ENCODE peak calls at places on chromosome 19, in four cellular contexts. Q, D, X and E are unnamed samples.

GRCh38 chr19:1239420-1239795 is 1.6 kb upstream of the CBARP start:
- DNase-seq in X (no peak), Q (no peak), D (no peak), E (no peak)

GRCh38 chr19:50486823-50487515 is 10.3 kb upstream of the GARIN5A start:
- DNase-seq in Q (no peak), X (peak), D (peak), E (peak)

GRCh38 chr19:21878646-21879045 is 42.7 kb upstream of the ZNF43 start:
- DNase-seq in Q (no peak), X (no peak), D (no peak), E (no peak)

GRCh38 chr19:1624458-1624857 is 19.2 kb upstream of the UQCR11 start:
- DNase-seq in D (peak), X (no peak), Q (no peak), E (peak)

GRCh38 chr19:56671613-56671994 is at the start of gene ZNF835:
- DNase-seq in Q (no peak), X (no peak), D (peak), E (peak)

GRCh38 chr19:49843265-49843664 is 7.7 kb upstream of the PTOV1 start:
- DNase-seq in D (no peak), Q (no peak), X (no peak), E (no peak)

GRCh38 chr19:55973982-55974381 is 12.6 kb upstream of the NLRP5 start:
- DNase-seq in D (no peak), X (no peak), Q (no peak), E (no peak)

GRCh38 chr19:29810504-29810871 is 1.3 kb upstream of the CCNE1 start:
- DNase-seq in X (peak), D (peak), Q (peak), E (peak)

GRCh38 chr19:42386974-42387707 is 3.0 kb downstream of the CNFN start:
- DNase-seq in X (no peak), D (peak), Q (peak), E (peak)

GRCh38 chr19:13094771-13095392 is 7.8 kb downstream of the LYL1 start:
- DNase-seq in D (no peak), X (no peak), Q (no peak), E (no peak)

GRCh38 chr19:30360378-30361106 is 11.6 kb upstream of the ZNF536 start:
- DNase-seq in Q (no peak), X (no peak), D (no peak), E (no peak)

GRCh38 chr19:11267316-11268085 is 5.2 kb upstream of the DOCK6 start:
- DNase-seq in Q (no peak), D (no peak), X (no peak), E (no peak)

GRCh38 chr19:58575183-58576041 is 2.3 kb upstream of the MZF1 start:
- DNase-seq in D (peak), X (peak), Q (peak), E (peak)

GRCh38 chr19:54352546-54352945 is 12.2 kb downstream of the LAIR1 start:
- DNase-seq in X (no peak), D (no peak), Q (no peak), E (no peak)

GRCh38 chr19:19203012-19203856 is at the start of gene NR2C2AP:
- DNase-seq in Q (peak), D (peak), X (peak), E (peak)

GRCh38 chr19:56111601-56112312 is 9.3 kb downstream of the ZNF787 start:
- DNase-seq in D (no peak), X (no peak), Q (no peak), E (no peak)

GRCh38 chr19:2290441-2291184 is 8.6 kb upstream of the PEAK3 start:
- DNase-seq in D (no peak), Q (peak), X (no peak), E (no peak)

GRCh38 chr19:11535792-11536595 is 2.7 kb upstream of the CNN1 start:
- DNase-seq in Q (peak), X (no peak), D (peak), E (peak)

GRCh38 chr19:13015361-13016231 is 20.3 kb downstream of the NFIX start:
- DNase-seq in D (no peak), Q (peak), X (no peak), E (peak)

GRCh38 chr19:11268783-11269267 is 6.5 kb upstream of the DOCK6 start:
- DNase-seq in Q (peak), D (peak), X (no peak), E (peak)

DNA sequence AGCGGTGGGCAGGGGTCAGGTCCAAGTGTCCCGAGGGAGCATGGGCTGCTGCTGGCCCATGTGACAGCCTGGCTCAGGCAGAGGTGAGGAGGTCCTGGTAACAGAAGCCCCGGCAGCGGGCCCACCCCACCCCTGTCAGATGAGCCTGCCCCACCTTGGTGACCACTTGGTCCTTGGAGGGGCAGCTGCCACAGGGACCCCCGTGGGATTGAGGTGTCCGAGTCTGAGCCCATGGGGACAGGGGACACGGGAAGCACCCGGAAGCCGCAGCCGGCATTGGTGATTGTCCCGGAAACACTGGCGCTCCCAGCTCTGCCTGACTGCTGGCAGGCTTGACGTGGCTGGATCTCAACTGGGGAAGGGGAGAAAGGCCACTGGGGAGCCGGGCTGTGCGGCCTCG is 149.1 kb downstream of the KDM4B start:
- DNase-seq in D (no peak), X (no peak), Q (no peak), E (no peak)
- H3K27ac ChIP-seq in D (no peak), X (no peak), Q (no peak), E (no peak)

GRCh38 chr19:48614436-48615144 is at the start of gene FAM83E:
- DNase-seq in Q (no peak), X (no peak), D (no peak), E (no peak)

GRCh38 chr19:48615145-48616040 is 517 bp upstream of the FAM83E start:
- DNase-seq in D (no peak), Q (no peak), X (no peak), E (no peak)

GRCh38 chr19:48617146-48617937 is 1.6 kb downstream of the RPL18 start:
- DNase-seq in X (no peak), D (no peak), Q (no peak), E (no peak)

GRCh38 chr19:48616491-48617056 is 1.7 kb upstream of the FAM83E start:
- DNase-seq in D (no peak), X (no peak), Q (no peak), E (no peak)

DNA sequence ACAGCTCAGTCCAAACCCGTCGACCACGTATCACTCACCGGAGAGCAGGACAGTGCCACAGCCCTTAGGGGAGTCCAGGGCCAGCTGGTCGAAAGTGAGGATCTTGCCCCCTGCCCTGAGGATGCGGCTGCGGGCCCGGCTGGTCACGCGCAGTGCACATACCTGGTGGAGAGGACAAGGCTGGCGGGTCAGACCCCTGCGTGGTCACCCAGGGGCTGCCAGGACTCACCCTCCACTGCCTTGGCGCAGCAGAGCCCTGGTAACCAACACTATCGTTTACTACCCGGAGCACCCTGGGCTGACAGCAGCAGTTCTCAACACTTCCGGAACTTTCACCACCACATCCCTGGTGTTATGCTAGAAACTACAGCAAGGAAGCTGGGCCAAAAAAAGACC is 1.2 kb upstream of the FAM83E start:
- DNase-seq in D (no peak), Q (no peak), X (no peak), E (no peak)
- H3K27ac ChIP-seq in D (no peak), Q (no peak), X (no peak), E (no peak)

GRCh38 chr19:44653343-44653742 is 9.6 kb downstream of the PVR start:
- DNase-seq in X (no peak), Q (no peak), D (no peak), E (no peak)

GRCh38 chr19:44647144-44647543 is 3.4 kb downstream of the PVR start:
- DNase-seq in Q (no peak), X (no peak), D (no peak), E (no peak)

GRCh38 chr19:44646049-44646416 is 2.3 kb downstream of the PVR start:
- DNase-seq in Q (no peak), D (no peak), X (no peak), E (no peak)

GRCh38 chr19:44648536-44649370 is 5.0 kb downstream of the PVR start:
- DNase-seq in X (no peak), Q (peak), D (peak), E (peak)

GRCh38 chr19:44649578-44650145 is 6.0 kb downstream of the PVR start:
- DNase-seq in D (no peak), Q (no peak), X (no peak), E (no peak)
- H3K27ac ChIP-seq in D (no peak), Q (no peak), X (peak), E (no peak)

DNA sequence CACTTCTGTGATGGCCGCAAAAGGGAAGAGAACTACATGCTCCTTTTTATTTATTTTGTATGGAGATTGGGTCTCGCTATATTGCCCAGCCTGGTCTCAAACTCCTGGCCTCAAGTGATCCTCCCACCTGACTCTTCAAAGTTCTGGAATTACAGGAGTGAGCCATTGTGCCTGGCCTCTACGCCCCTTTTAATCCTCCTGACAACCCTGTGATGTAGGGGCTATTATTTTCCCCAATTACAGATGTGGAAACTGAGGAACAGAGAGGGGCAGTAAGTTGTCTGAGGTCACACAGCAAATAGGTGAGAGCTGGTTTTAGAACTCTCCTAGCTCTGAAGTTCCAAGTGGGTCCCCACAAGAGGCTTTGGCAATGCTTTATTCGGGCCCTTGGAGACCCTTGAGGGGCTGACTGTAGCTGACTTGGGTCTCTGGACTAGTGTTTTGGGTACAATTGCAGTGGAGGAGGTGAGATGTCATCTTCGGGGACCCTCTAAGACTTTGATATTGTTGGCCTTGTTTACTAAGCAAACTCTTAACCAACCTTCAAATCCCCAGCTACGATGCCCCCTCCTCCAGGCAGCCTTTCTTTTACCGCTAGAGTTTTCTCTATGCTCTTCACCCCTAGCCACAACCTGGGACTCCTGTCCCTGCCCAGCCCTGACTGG is 11.8 kb downstream of the TJP3 start:
- DNase-seq in X (no peak), D (no peak), Q (no peak), E (no peak)
- H3K27ac ChIP-seq in X (no peak), D (no peak), Q (no peak), E (no peak)

GRCh38 chr19:48481191-48481500 is 12.0 kb downstream of the CYTH2 start:
- DNase-seq in X (no peak), Q (no peak), D (no peak), E (peak)
- H3K27ac ChIP-seq in X (no peak), Q (no peak), D (no peak), E (peak)